ENCODE peak calls at places on chromosomes 4 and X, in nine cellular contexts. U is NCI-H187; M is sigmoid colon; J is progenitor cell of endocrine pancreas; K is cerebellar nuclear complex; O is activated effector memory CD4-positive, alpha-beta T cell treated with Interleukin-2 at 50 U/mL for 16 hours; E is ACHN; Z is fibroblast of mammary gland; S is DMS153. L is an unnamed sample.

GRCh38 chr4:147312376-147313046 is 168.4 kb upstream of the EDNRA start:
- DNase-seq in U (no peak), M (no peak), J (no peak), K (no peak), O (no peak), E (no peak), Z (peak; percentile 44), S (no peak), L (peak; percentile 57)

GRCh38 chrX:56284269-56284668 is 52.1 kb downstream of the KLF8 start:
- DNase-seq in U (no peak), M (no peak), J (no peak), K (no peak), O (no peak), E (no peak), Z (no peak), S (no peak), L (no peak)

GRCh38 chr4:161252520-161253141 is 911.2 kb downstream of the FSTL5 start:
- DNase-seq in U (no peak), M (no peak), J (no peak), K (no peak), O (no peak), E (peak; percentile 37), Z (peak; percentile 1), S (peak; percentile 0), L (no peak)

GRCh38 chr4:107283587-107284559 is 247.8 kb upstream of the DKK2 start:
- DNase-seq in U (no peak), M (no peak), J (no peak), K (no peak), O (no peak), E (peak; percentile 74), Z (peak; percentile 97), S (no peak), L (peak; percentile 91)

GRCh38 chrX:56788717-56789122 is 59.7 kb downstream of the NBDY start:
- DNase-seq in U (no peak), M (peak; percentile 71), J (no peak), K (peak; percentile 26), O (no peak), E (no peak), Z (peak; percentile 58), S (no peak), L (peak; percentile 84)

GRCh38 chrX:2159858-2160257 is 340.9 kb downstream of the DHRSX start:
- DNase-seq in U (no peak), M (no peak), J (no peak), K (no peak), O (no peak), E (no peak), Z (no peak), S (no peak), L (no peak)

GRCh38 chr4:126784966-126785580 is 847.7 kb upstream of the INTU start:
- DNase-seq in U (no peak), M (no peak), J (no peak), K (no peak), O (no peak), E (no peak), Z (no peak), S (no peak), L (no peak)

GRCh38 chr4:24105183-24106039 is 215.6 kb upstream of the PPARGC1A start:
- DNase-seq in U (no peak), M (no peak), J (no peak), K (no peak), O (no peak), E (peak; percentile 3), Z (peak; percentile 99), S (no peak), L (peak; percentile 92)

GRCh38 chr4:48462363-48462762 is 20.8 kb upstream of the SLC10A4 start:
- DNase-seq in U (no peak), M (no peak), J (no peak), K (no peak), O (no peak), E (no peak), Z (no peak), S (no peak), L (no peak)

GRCh38 chrX:71623714-71624113 is 5.4 kb upstream of the CXCR3 start:
- DNase-seq in U (no peak), M (no peak), J (no peak), K (no peak), O (no peak), E (no peak), Z (no peak), S (no peak), L (no peak)

GRCh38 chrX:45850197-45850774 is 649.6 kb upstream of the DIPK2B start:
- DNase-seq in U (no peak), M (no peak), J (no peak), K (no peak), O (peak; percentile 8), E (no peak), Z (no peak), S (no peak), L (peak; percentile 4)

GRCh38 chr4:83231620-83232056 is 53.0 kb downstream of the COQ2 start:
- DNase-seq in U (no peak), M (no peak), J (no peak), K (no peak), O (no peak), E (no peak), Z (peak; percentile 38), S (no peak), L (no peak)

GRCh38 chr4:76066546-76066945 is 8.0 kb upstream of the ART3 start:
- DNase-seq in U (no peak), M (no peak), J (no peak), K (no peak), O (no peak), E (no peak), Z (no peak), S (no peak), L (no peak)

GRCh38 chrX:153953342-153953830 is 8.9 kb upstream of the RENBP start:
- DNase-seq in U (peak; percentile 28), M (peak; percentile 93), J (peak; percentile 77), K (no peak), O (peak; percentile 56), E (peak; percentile 47), Z (peak; percentile 60), S (peak; percentile 28), L (peak; percentile 58)

GRCh38 chr4:77922158-77923094 is 59.8 kb downstream of the MRPL1 start:
- DNase-seq in U (no peak), M (no peak), J (no peak), K (no peak), O (no peak), E (no peak), Z (peak; percentile 87), S (no peak), L (peak; percentile 74)

GRCh38 chr4:62601737-62602136 is 1401.6 kb downstream of the ADGRL3 start:
- DNase-seq in U (no peak), M (no peak), J (no peak), K (no peak), O (no peak), E (no peak), Z (no peak), S (no peak), L (no peak)

GRCh38 chrX:12950851-12951589 is 23.9 kb upstream of the TMSB4X start:
- DNase-seq in U (no peak), M (no peak), J (no peak), K (no peak), O (peak; percentile 59), E (no peak), Z (no peak), S (no peak), L (no peak)

GRCh38 chrX:135185795-135186443 is 14.7 kb upstream of the CT55 start:
- DNase-seq in U (no peak), M (no peak), J (no peak), K (no peak), O (peak; percentile 9), E (peak; percentile 43), Z (peak; percentile 57), S (peak; percentile 61), L (peak; percentile 64)

GRCh38 chrX:41045960-41046567 is 39.2 kb upstream of the USP9X start:
- DNase-seq in U (no peak), M (peak; percentile 73), J (no peak), K (no peak), O (no peak), E (no peak), Z (peak; percentile 71), S (no peak), L (peak; percentile 90)

GRCh38 chr4:76590847-76591281 is 155.8 kb downstream of the SHROOM3 start:
- DNase-seq in U (no peak), M (no peak), J (no peak), K (no peak), O (no peak), E (peak; percentile 40), Z (no peak), S (no peak), L (peak; percentile 28)

GRCh38 chr4:156889616-156890594 is 81.7 kb downstream of the PDGFC start:
- DNase-seq in U (no peak), M (peak; percentile 74), J (no peak), K (no peak), O (no peak), E (peak; percentile 95), Z (peak; percentile 81), S (no peak), L (peak; percentile 89)

GRCh38 chr4:108149588-108150380 is 18.9 kb downstream of the LEF1 start:
- DNase-seq in U (no peak), M (no peak), J (no peak), K (no peak), O (no peak), E (no peak), Z (no peak), S (no peak), L (peak; percentile 8)

GRCh38 chr4:88606832-88607231 is 14.6 kb downstream of the HERC3 start:
- DNase-seq in U (no peak), M (no peak), J (no peak), K (no peak), O (no peak), E (no peak), Z (no peak), S (no peak), L (no peak)

GRCh38 chrX:97672138-97672537 is 788.4 kb downstream of the RPA4 start:
- DNase-seq in U (no peak), M (no peak), J (no peak), K (no peak), O (no peak), E (no peak), Z (no peak), S (peak; percentile 91), L (no peak)

GRCh38 chr4:125357675-125358074 is 42.9 kb downstream of the FAT4 start:
- DNase-seq in U (no peak), M (no peak), J (no peak), K (no peak), O (no peak), E (no peak), Z (no peak), S (no peak), L (no peak)

GRCh38 chr4:8516996-8517550 is 63.1 kb upstream of the GPR78 start:
- DNase-seq in U (no peak), M (no peak), J (no peak), K (no peak), O (no peak), E (no peak), Z (no peak), S (no peak), L (no peak)

GRCh38 chrX:41824551-41824950 is 98.8 kb downstream of the CASK start:
- DNase-seq in U (no peak), M (no peak), J (no peak), K (no peak), O (no peak), E (peak; percentile 56), Z (peak; percentile 76), S (no peak), L (peak; percentile 35)

GRCh38 chr4:37392540-37393255 is 148.2 kb downstream of the NWD2 start:
- DNase-seq in U (no peak), M (peak; percentile 70), J (no peak), K (no peak), O (no peak), E (no peak), Z (no peak), S (no peak), L (no peak)

GRCh38 chr4:123699823-123700822 is 303.5 kb downstream of the SPRY1 start:
- DNase-seq in U (no peak), M (no peak), J (no peak), K (no peak), O (no peak), E (no peak), Z (peak; percentile 94), S (no peak), L (peak; percentile 97)

GRCh38 chr4:13921805-13922204 is 294.3 kb upstream of the BOD1L1 start:
- DNase-seq in U (no peak), M (no peak), J (no peak), K (no peak), O (no peak), E (no peak), Z (peak; percentile 82), S (no peak), L (peak; percentile 77)

L was measured in fibroblast of the aortic adventitia.